ENCODE peak calls at places on chromosomes 6 and 20, in four cellular contexts. O, E, J and U are unnamed samples.

GRCh38 chr20:4740774-4741431 is 19.2 kb downstream of the PRND start:
- DNase-seq in E (peak; percentile 56), O (no peak), J (peak; percentile 49), U (peak; percentile 57)

GRCh38 chr6:13766201-13766634 is 48.1 kb downstream of the MCUR1 start:
- DNase-seq in J (no peak), O (no peak), E (peak; percentile 38), U (no peak)

GRCh38 chr6:159999240-159999671 is 30.4 kb downstream of the IGF2R start:
- DNase-seq in O (no peak), J (no peak), E (no peak), U (no peak)

GRCh38 chr20:4490595-4491280 is 231.0 kb upstream of the PRND start:
- DNase-seq in J (no peak), E (no peak), O (no peak), U (no peak)

GRCh38 chr20:53737404-53738038 is 143.9 kb upstream of the ZNF217 start:
- DNase-seq in E (peak; percentile 14), O (no peak), J (no peak), U (peak; percentile 11)

GRCh38 chr6:93389192-93389591 is 30.2 kb downstream of the EPHA7 start:
- DNase-seq in E (no peak), J (no peak), O (no peak), U (no peak)

GRCh38 chr6:107488174-107488874 is 1.6 kb upstream of the SOBP start:
- DNase-seq in O (no peak), J (no peak), E (no peak), U (no peak)

GRCh38 chr6:152815230-152815922 is 64.8 kb downstream of the VIP start:
- DNase-seq in J (no peak), O (no peak), E (no peak), U (no peak)

GRCh38 chr6:51028271-51028670 is 209.6 kb downstream of the TFAP2B start:
- DNase-seq in E (no peak), J (no peak), O (no peak), U (no peak)

GRCh38 chr20:47679462-47679861 is 105.8 kb downstream of the SULF2 start:
- DNase-seq in O (no peak), E (no peak), J (no peak), U (no peak)

GRCh38 chr6:42740725-42741124 is 5.2 kb downstream of the TBCC start:
- DNase-seq in E (no peak), J (no peak), O (no peak), U (no peak)

GRCh38 chr20:51941503-51941902 is 139.2 kb upstream of the SALL4 start:
- DNase-seq in E (no peak), O (no peak), J (no peak), U (no peak)

GRCh38 chr20:19073584-19074198 is 138.8 kb upstream of the SLC24A3 start:
- DNase-seq in J (no peak), O (no peak), E (no peak), U (no peak)

GRCh38 chr20:62208805-62209755 is 11.0 kb downstream of the HRH3 start:
- DNase-seq in O (no peak), E (no peak), J (no peak), U (peak; percentile 49)

GRCh38 chr20:44730441-44730840 is 15.2 kb upstream of the KCNK15 start:
- DNase-seq in J (no peak), O (no peak), E (peak; percentile 95), U (peak; percentile 85)

GRCh38 chr20:49677777-49678758 is 35.6 kb downstream of the B4GALT5 start:
- DNase-seq in E (no peak), J (no peak), O (no peak), U (no peak)

GRCh38 chr6:3016473-3017280 is 17.0 kb downstream of the NQO2 start:
- DNase-seq in E (no peak), J (no peak), O (no peak), U (no peak)

GRCh38 chr6:111157412-111157811 is 70.1 kb downstream of the SLC16A10 start:
- DNase-seq in O (no peak), J (no peak), E (no peak), U (no peak)

GRCh38 chr6:105384004-105384403 is 18.9 kb downstream of the PREP start:
- DNase-seq in O (no peak), J (no peak), E (no peak), U (no peak)

GRCh38 chr6:25369043-25369442 is 89.9 kb downstream of the CARMIL1 start:
- DNase-seq in E (no peak), J (no peak), O (no peak), U (no peak)

GRCh38 chr6:167781066-167781767 is 45.5 kb upstream of the AFDN start:
- DNase-seq in E (no peak), O (no peak), J (no peak), U (no peak)

GRCh38 chr6:74940211-74940610 is 265.6 kb downstream of the COL12A1 start:
- DNase-seq in E (no peak), O (no peak), J (no peak), U (no peak)

GRCh38 chr6:101302593-101302992 is 90.9 kb upstream of the GRIK2 start:
- DNase-seq in O (no peak), E (no peak), J (no peak), U (no peak)

GRCh38 chr6:106448000-106448426 is 87.5 kb downstream of the CRYBG1 start:
- DNase-seq in J (no peak), E (no peak), O (no peak), U (no peak)

GRCh38 chr20:21713470-21713869 is 8.0 kb downstream of the PAX1 start:
- DNase-seq in J (no peak), E (no peak), O (no peak), U (no peak)

GRCh38 chr6:5626727-5627426 is 365.6 kb downstream of the FARS2 start:
- DNase-seq in E (no peak), J (no peak), O (no peak), U (no peak)

GRCh38 chr20:22489614-22490286 is 94.6 kb downstream of the FOXA2 start:
- DNase-seq in J (no peak), E (no peak), O (no peak), U (no peak)

GRCh38 chr6:11333292-11333849 is 100.9 kb upstream of the NEDD9 start:
- DNase-seq in J (no peak), E (no peak), O (no peak), U (no peak)

GRCh38 chr6:21381336-21381963 is 212.1 kb upstream of the SOX4 start:
- DNase-seq in E (no peak), O (no peak), J (no peak), U (no peak)

GRCh38 chr6:90110971-90111370 is 185.7 kb downstream of the BACH2 start:
- DNase-seq in J (no peak), O (no peak), E (no peak), U (no peak)

GRCh38 chr6:135568366-135568765 is 70.8 kb upstream of the AHI1 start:
- DNase-seq in O (no peak), E (peak; percentile 29), J (no peak), U (peak; percentile 89)

GRCh38 chr6:131740161-131740560 is 29.3 kb upstream of the CTAGE9 start:
- DNase-seq in O (no peak), J (no peak), E (no peak), U (no peak)

GRCh38 chr20:56808119-56808725 is 179.1 kb downstream of the TFAP2C start:
- DNase-seq in J (no peak), E (no peak), O (no peak), U (no peak)

GRCh38 chr6:7156666-7157278 is 49.0 kb downstream of the RREB1 start:
- DNase-seq in O (no peak), E (no peak), J (no peak), U (no peak)

GRCh38 chr6:160141001-160141726 is 19.5 kb downstream of the SLC22A1 start:
- DNase-seq in O (no peak), E (no peak), J (no peak), U (no peak)

GRCh38 chr6:97133071-97133470 is 149.9 kb downstream of the MMS22L start:
- DNase-seq in E (peak; percentile 31), J (no peak), O (no peak), U (peak; percentile 20)